ENCODE peak calls at places on chromosomes 16 and 17, in four cellular contexts. One of them, this sample, is unnamed.

GRCh38 chr17:48995871-48996695 is 1.1 kb upstream of the IGF2BP1 start:
- DNase-seq in hypothalamus: no peak
- DNase-seq in HTR-8/SVneo: peak
- DNase-seq in anterior cingulate cortex: no peak
- DNase-seq in this sample: no peak

GRCh38 chr17:49845210-49845782 is 2.6 kb downstream of the TAC4 start:
- DNase-seq in hypothalamus: no peak
- DNase-seq in HTR-8/SVneo: no peak
- DNase-seq in anterior cingulate cortex: no peak
- DNase-seq in this sample: no peak

GRCh38 chr16:22235839-22236745 is 30.0 kb downstream of the EEF2K start:
- DNase-seq in hypothalamus: no peak
- DNase-seq in HTR-8/SVneo: no peak
- DNase-seq in anterior cingulate cortex: no peak
- DNase-seq in this sample: no peak

GRCh38 chr16:15494231-15494630 is 59.8 kb downstream of the BMERB1 start:
- DNase-seq in hypothalamus: no peak
- DNase-seq in HTR-8/SVneo: no peak
- DNase-seq in anterior cingulate cortex: no peak
- DNase-seq in this sample: no peak

GRCh38 chr17:31629696-31630470 is 229.2 kb downstream of the COPRS start:
- DNase-seq in hypothalamus: no peak
- DNase-seq in HTR-8/SVneo: no peak
- DNase-seq in anterior cingulate cortex: no peak
- DNase-seq in this sample: no peak

GRCh38 chr16:54166342-54166865 is 120.2 kb downstream of the IRX3 start:
- DNase-seq in hypothalamus: no peak
- DNase-seq in HTR-8/SVneo: no peak
- DNase-seq in anterior cingulate cortex: no peak
- DNase-seq in this sample: no peak

GRCh38 chr16:62870554-62870953 is 834.3 kb upstream of the CDH8 start:
- DNase-seq in hypothalamus: no peak
- DNase-seq in HTR-8/SVneo: no peak
- DNase-seq in anterior cingulate cortex: no peak
- DNase-seq in this sample: no peak

GRCh38 chr17:66549312-66549705 is 246.9 kb downstream of the PRKCA start:
- DNase-seq in hypothalamus: no peak
- DNase-seq in HTR-8/SVneo: no peak
- DNase-seq in anterior cingulate cortex: no peak
- DNase-seq in this sample: no peak

GRCh38 chr17:58242171-58242784 is 3.9 kb downstream of the LPO start:
- DNase-seq in hypothalamus: no peak
- DNase-seq in HTR-8/SVneo: no peak
- DNase-seq in anterior cingulate cortex: no peak
- DNase-seq in this sample: no peak

GRCh38 chr17:39744836-39745215 is 7.1 kb downstream of the GRB7 start:
- DNase-seq in hypothalamus: no peak
- DNase-seq in HTR-8/SVneo: no peak
- DNase-seq in anterior cingulate cortex: no peak
- DNase-seq in this sample: no peak

GRCh38 chr16:49012961-49013726 is 268.5 kb downstream of the CBLN1 start:
- DNase-seq in hypothalamus: no peak
- DNase-seq in HTR-8/SVneo: no peak
- DNase-seq in anterior cingulate cortex: no peak
- DNase-seq in this sample: no peak

GRCh38 chr17:39591958-39592954 is 15.5 kb downstream of the NEUROD2 start:
- DNase-seq in hypothalamus: no peak
- DNase-seq in HTR-8/SVneo: peak
- DNase-seq in anterior cingulate cortex: no peak
- DNase-seq in this sample: no peak

GRCh38 chr17:4472281-4472680 is 26.4 kb upstream of the SPNS2 start:
- DNase-seq in hypothalamus: no peak
- DNase-seq in HTR-8/SVneo: no peak
- DNase-seq in anterior cingulate cortex: no peak
- DNase-seq in this sample: no peak

GRCh38 chr16:21603920-21604319 is 4.5 kb downstream of the METTL9 start:
- DNase-seq in hypothalamus: no peak
- DNase-seq in HTR-8/SVneo: no peak
- DNase-seq in anterior cingulate cortex: no peak
- DNase-seq in this sample: no peak

GRCh38 chr16:69772560-69773254 is 10.6 kb downstream of the WWP2 start:
- DNase-seq in hypothalamus: no peak
- DNase-seq in HTR-8/SVneo: no peak
- DNase-seq in anterior cingulate cortex: no peak
- DNase-seq in this sample: no peak

GRCh38 chr17:80198144-80198661 is 21.9 kb downstream of the SGSH start:
- DNase-seq in hypothalamus: no peak
- DNase-seq in HTR-8/SVneo: no peak
- DNase-seq in anterior cingulate cortex: no peak
- DNase-seq in this sample: no peak

GRCh38 chr17:80175411-80175810 is 5.6 kb downstream of the CARD14 start:
- DNase-seq in hypothalamus: no peak
- DNase-seq in HTR-8/SVneo: no peak
- DNase-seq in anterior cingulate cortex: no peak
- DNase-seq in this sample: no peak

GRCh38 chr17:20967776-20968175 is 75.0 kb downstream of the USP22 start:
- DNase-seq in hypothalamus: no peak
- DNase-seq in HTR-8/SVneo: no peak
- DNase-seq in anterior cingulate cortex: no peak
- DNase-seq in this sample: no peak

GRCh38 chr17:6894206-6894528 is 62.6 kb upstream of the TEKT1 start:
- DNase-seq in hypothalamus: no peak
- DNase-seq in HTR-8/SVneo: no peak
- DNase-seq in anterior cingulate cortex: no peak
- DNase-seq in this sample: no peak

GRCh38 chr16:6643083-6643686 is 689.5 kb upstream of the RBFOX1 start:
- DNase-seq in hypothalamus: peak
- DNase-seq in HTR-8/SVneo: peak
- DNase-seq in anterior cingulate cortex: peak
- DNase-seq in this sample: no peak

GRCh38 chr17:62974788-62975586 is 9.0 kb downstream of the TANC2 start:
- DNase-seq in hypothalamus: no peak
- DNase-seq in HTR-8/SVneo: no peak
- DNase-seq in anterior cingulate cortex: no peak
- DNase-seq in this sample: no peak

GRCh38 chr17:45246861-45247428 is 14.9 kb downstream of the SPATA32 start:
- DNase-seq in hypothalamus: no peak
- DNase-seq in HTR-8/SVneo: no peak
- DNase-seq in anterior cingulate cortex: no peak
- DNase-seq in this sample: no peak

GRCh38 chr17:48871551-48872351 is 20.8 kb upstream of the ATP5MC1 start:
- DNase-seq in hypothalamus: no peak
- DNase-seq in HTR-8/SVneo: no peak
- DNase-seq in anterior cingulate cortex: no peak
- DNase-seq in this sample: no peak

GRCh38 chr17:39737331-39737760 is 392 bp upstream of the GRB7 start:
- DNase-seq in hypothalamus: no peak
- DNase-seq in HTR-8/SVneo: no peak
- DNase-seq in anterior cingulate cortex: no peak
- DNase-seq in this sample: no peak

GRCh38 chr16:69561901-69562300 is 3.9 kb upstream of the NFAT5 start:
- DNase-seq in hypothalamus: no peak
- DNase-seq in HTR-8/SVneo: no peak
- DNase-seq in anterior cingulate cortex: no peak
- DNase-seq in this sample: no peak

GRCh38 chr16:73171901-73172619 is 124.1 kb upstream of the ZFHX3 start:
- DNase-seq in hypothalamus: no peak
- DNase-seq in HTR-8/SVneo: no peak
- DNase-seq in anterior cingulate cortex: no peak
- DNase-seq in this sample: no peak